ENCODE peak calls at places on chromosomes 6 and 20, in four cellular contexts. One of them, this sample, is unnamed.

GRCh38 chr20:1888796-1889463 is 6.3 kb upstream of the SIRPA start:
- DNase-seq in AG09309: no peak
- DNase-seq in kidney epithelial cell: no peak
- DNase-seq in tibial nerve: no peak
- DNase-seq in this sample: no peak

GRCh38 chr20:63381781-63382431 is 20.8 kb upstream of the CHRNA4 start:
- DNase-seq in tibial nerve: no peak
- DNase-seq in kidney epithelial cell: no peak
- DNase-seq in AG09309: no peak
- DNase-seq in this sample: no peak

GRCh38 chr6:149859368-149859767 is 4.8 kb downstream of the LRP11 start:
- DNase-seq in kidney epithelial cell: no peak
- DNase-seq in AG09309: no peak
- DNase-seq in tibial nerve: no peak
- DNase-seq in this sample: no peak

GRCh38 chr6:44630125-44631028 is 242.9 kb downstream of the CDC5L start:
- DNase-seq in tibial nerve: no peak
- DNase-seq in AG09309: no peak
- DNase-seq in kidney epithelial cell: no peak
- DNase-seq in this sample: no peak

GRCh38 chr6:139534472-139535115 is 160.1 kb upstream of the CITED2 start:
- DNase-seq in tibial nerve: no peak
- DNase-seq in kidney epithelial cell: no peak
- DNase-seq in AG09309: no peak
- DNase-seq in this sample: no peak

GRCh38 chr6:43465978-43466377 is 10.6 kb upstream of the DLK2 start:
- DNase-seq in kidney epithelial cell: no peak
- DNase-seq in tibial nerve: no peak
- DNase-seq in AG09309: no peak
- DNase-seq in this sample: peak

GRCh38 chr6:43247115-43247999 is 4.1 kb downstream of the TTBK1 start:
- DNase-seq in kidney epithelial cell: no peak
- DNase-seq in AG09309: no peak
- DNase-seq in tibial nerve: peak
- DNase-seq in this sample: no peak

GRCh38 chr20:50029697-50030428 is 47.1 kb downstream of the SNAI1 start:
- DNase-seq in kidney epithelial cell: no peak
- DNase-seq in AG09309: peak
- DNase-seq in tibial nerve: peak
- DNase-seq in this sample: no peak

GRCh38 chr6:152398316-152398715 is 238.8 kb downstream of the SYNE1 start:
- DNase-seq in kidney epithelial cell: no peak
- DNase-seq in tibial nerve: no peak
- DNase-seq in AG09309: no peak
- DNase-seq in this sample: no peak

GRCh38 chr6:138146544-138146943 is 15.2 kb upstream of the ARFGEF3 start:
- DNase-seq in tibial nerve: no peak
- DNase-seq in kidney epithelial cell: no peak
- DNase-seq in AG09309: no peak
- DNase-seq in this sample: no peak

GRCh38 chr20:53934421-53935352 is 135.7 kb downstream of the BCAS1 start:
- DNase-seq in tibial nerve: no peak
- DNase-seq in AG09309: peak
- DNase-seq in kidney epithelial cell: no peak
- DNase-seq in this sample: no peak

GRCh38 chr20:43507150-43508080 is at the start of gene L3MBTL1:
- DNase-seq in AG09309: no peak
- DNase-seq in kidney epithelial cell: peak
- DNase-seq in tibial nerve: no peak
- DNase-seq in this sample: no peak

GRCh38 chr20:25496968-25497401 is 88.3 kb downstream of the NINL start:
- DNase-seq in kidney epithelial cell: peak
- DNase-seq in tibial nerve: no peak
- DNase-seq in AG09309: no peak
- DNase-seq in this sample: peak

GRCh38 chr6:107066697-107067659 is 39.0 kb downstream of the MTRES1 start:
- DNase-seq in kidney epithelial cell: no peak
- DNase-seq in AG09309: no peak
- DNase-seq in tibial nerve: no peak
- DNase-seq in this sample: no peak

GRCh38 chr20:23123886-23124285 is 37.8 kb upstream of the CD93 start:
- DNase-seq in kidney epithelial cell: no peak
- DNase-seq in AG09309: no peak
- DNase-seq in tibial nerve: no peak
- DNase-seq in this sample: no peak

GRCh38 chr20:60268502-60268901 is 310.3 kb downstream of the CDH26 start:
- DNase-seq in kidney epithelial cell: no peak
- DNase-seq in AG09309: no peak
- DNase-seq in tibial nerve: no peak
- DNase-seq in this sample: no peak

GRCh38 chr6:134238960-134239795 is 78.7 kb downstream of the SGK1 start:
- DNase-seq in AG09309: no peak
- DNase-seq in tibial nerve: no peak
- DNase-seq in kidney epithelial cell: no peak
- DNase-seq in this sample: no peak

GRCh38 chr6:47752801-47753200 is 29.0 kb upstream of the OPN5 start:
- DNase-seq in kidney epithelial cell: no peak
- DNase-seq in AG09309: no peak
- DNase-seq in tibial nerve: no peak
- DNase-seq in this sample: no peak

GRCh38 chr20:709864-710761 is 34.5 kb upstream of the SCRT2 start:
- DNase-seq in kidney epithelial cell: no peak
- DNase-seq in AG09309: no peak
- DNase-seq in tibial nerve: no peak
- DNase-seq in this sample: no peak

GRCh38 chr6:107536183-107536582 is 46.3 kb downstream of the SOBP start:
- DNase-seq in tibial nerve: no peak
- DNase-seq in kidney epithelial cell: no peak
- DNase-seq in AG09309: no peak
- DNase-seq in this sample: no peak

GRCh38 chr20:22303523-22303922 is 280.8 kb downstream of the FOXA2 start:
- DNase-seq in kidney epithelial cell: no peak
- DNase-seq in tibial nerve: no peak
- DNase-seq in AG09309: no peak
- DNase-seq in this sample: no peak

GRCh38 chr6:53828215-53828614 is 33.4 kb downstream of the LRRC1 start:
- DNase-seq in tibial nerve: no peak
- DNase-seq in AG09309: no peak
- DNase-seq in kidney epithelial cell: no peak
- DNase-seq in this sample: no peak

GRCh38 chr20:18743665-18744440 is 69.7 kb upstream of the SCP2D1 start:
- DNase-seq in kidney epithelial cell: peak
- DNase-seq in AG09309: no peak
- DNase-seq in tibial nerve: no peak
- DNase-seq in this sample: no peak

GRCh38 chr6:10166031-10166430 is 248.8 kb downstream of the TFAP2A start:
- DNase-seq in tibial nerve: no peak
- DNase-seq in AG09309: no peak
- DNase-seq in kidney epithelial cell: no peak
- DNase-seq in this sample: no peak

GRCh38 chr6:123838612-123839279 is 35.1 kb downstream of the NKAIN2 start:
- DNase-seq in AG09309: no peak
- DNase-seq in tibial nerve: no peak
- DNase-seq in kidney epithelial cell: no peak
- DNase-seq in this sample: no peak

GRCh38 chr6:117676577-117677218 is 1.4 kb downstream of the NUS1 start:
- DNase-seq in AG09309: no peak
- DNase-seq in tibial nerve: no peak
- DNase-seq in kidney epithelial cell: no peak
- DNase-seq in this sample: no peak

GRCh38 chr6:13500264-13500663 is 12.9 kb upstream of the GFOD1 start:
- DNase-seq in tibial nerve: no peak
- DNase-seq in AG09309: no peak
- DNase-seq in kidney epithelial cell: no peak
- DNase-seq in this sample: no peak

GRCh38 chr20:61500791-61501321 is 248.8 kb downstream of the CDH4 start:
- DNase-seq in AG09309: no peak
- DNase-seq in tibial nerve: no peak
- DNase-seq in kidney epithelial cell: no peak
- DNase-seq in this sample: no peak

GRCh38 chr6:49849121-49849907 is 17.0 kb downstream of the CRISP1 start:
- DNase-seq in AG09309: peak
- DNase-seq in kidney epithelial cell: peak
- DNase-seq in tibial nerve: no peak
- DNase-seq in this sample: no peak

GRCh38 chr6:168136001-168136400 is 57.0 kb upstream of the FRMD1 start:
- DNase-seq in kidney epithelial cell: no peak
- DNase-seq in tibial nerve: no peak
- DNase-seq in AG09309: no peak
- DNase-seq in this sample: no peak

GRCh38 chr6:44452725-44453124 is 65.2 kb downstream of the CDC5L start:
- DNase-seq in kidney epithelial cell: peak
- DNase-seq in tibial nerve: no peak
- DNase-seq in AG09309: no peak
- DNase-seq in this sample: no peak